ENCODE peak calls at places on chromosomes 4 and X, in five cellular contexts. N is K562, E is upper lobe of left lung, D is GM12878, H is A549. O is an unnamed sample.

GRCh38 chr4:128819082-128819742 is 9.7 kb downstream of the JADE1 start:
- ATAC-seq in N (peak; percentile 48), E (no peak), D (peak; percentile 27), H (no peak), O (no peak)

GRCh38 chrX:24380273-24381036 is 20.0 kb downstream of the SUPT20HL1 start:
- ATAC-seq in N (no peak), E (no peak), D (no peak), H (no peak), O (peak; percentile 43)

GRCh38 chr4:38306482-38307071 is 346.4 kb downstream of the PTTG2 start:
- ATAC-seq in N (no peak), E (no peak), D (peak; percentile 74), H (no peak), O (no peak)

GRCh38 chrX:43861750-43862149 is 20.5 kb downstream of the MAOB start:
- ATAC-seq in N (no peak), E (no peak), D (no peak), H (no peak), O (peak; percentile 66)

GRCh38 chr4:8250167-8250566 is 19.4 kb upstream of the HTRA3 start:
- ATAC-seq in N (no peak), E (no peak), D (no peak), H (no peak), O (no peak)

GRCh38 chrX:70062076-70062475 is at the start of gene OTUD6A:
- ATAC-seq in N (peak; percentile 21), E (no peak), D (no peak), H (no peak), O (no peak)

GRCh38 chr4:47662975-47663374 is 174.9 kb downstream of the CORIN start:
- ATAC-seq in N (peak; percentile 56), E (no peak), D (peak; percentile 45), H (peak; percentile 28), O (no peak)

GRCh38 chrX:19953145-19953544 is 37.7 kb downstream of the BCLAF3 start:
- ATAC-seq in N (no peak), E (no peak), D (peak; percentile 82), H (no peak), O (no peak)

GRCh38 chr4:7971881-7972500 is 32.3 kb upstream of the AFAP1 start:
- ATAC-seq in N (peak; percentile 52), E (peak; percentile 0), D (no peak), H (no peak), O (no peak)

GRCh38 chr4:60812811-60813210 is 387.3 kb upstream of the ADGRL3 start:
- ATAC-seq in N (no peak), E (no peak), D (no peak), H (no peak), O (no peak)

GRCh38 chrX:44705817-44706551 is 137.8 kb upstream of the DUSP21 start:
- ATAC-seq in N (peak; percentile 70), E (no peak), D (no peak), H (peak; percentile 80), O (no peak)

GRCh38 chr4:158535130-158535614 is 13.5 kb downstream of the RXFP1 start:
- ATAC-seq in N (peak; percentile 60), E (no peak), D (peak; percentile 87), H (peak; percentile 27), O (no peak)

GRCh38 chrX:39816871-39817731 is 280.7 kb downstream of the BCOR start:
- ATAC-seq in N (peak; percentile 76), E (no peak), D (peak; percentile 17), H (no peak), O (no peak)

GRCh38 chr4:37392540-37393255 is 148.2 kb downstream of the NWD2 start:
- ATAC-seq in N (no peak), E (no peak), D (peak; percentile 40), H (no peak), O (no peak)

GRCh38 chr4:40046311-40046980 is 10.2 kb upstream of the N4BP2 start:
- ATAC-seq in N (peak; percentile 74), E (peak; percentile 85), D (no peak), H (peak; percentile 97), O (no peak)

GRCh38 chrX:22950278-22951266 is 49.2 kb upstream of the DDX53 start:
- ATAC-seq in N (no peak), E (no peak), D (peak; percentile 59), H (peak; percentile 67), O (no peak)

GRCh38 chrX:130566028-130566683 is 164.4 kb downstream of the RBMX2 start:
- ATAC-seq in N (no peak), E (no peak), D (no peak), H (no peak), O (no peak)

GRCh38 chrX:11346283-11346682 is 53.1 kb downstream of the AMELX start:
- ATAC-seq in N (no peak), E (no peak), D (no peak), H (no peak), O (no peak)

GRCh38 chrX:18934708-18935107 is 49.2 kb downstream of the PHKA2 start:
- ATAC-seq in N (no peak), E (no peak), D (no peak), H (no peak), O (no peak)

DNA sequence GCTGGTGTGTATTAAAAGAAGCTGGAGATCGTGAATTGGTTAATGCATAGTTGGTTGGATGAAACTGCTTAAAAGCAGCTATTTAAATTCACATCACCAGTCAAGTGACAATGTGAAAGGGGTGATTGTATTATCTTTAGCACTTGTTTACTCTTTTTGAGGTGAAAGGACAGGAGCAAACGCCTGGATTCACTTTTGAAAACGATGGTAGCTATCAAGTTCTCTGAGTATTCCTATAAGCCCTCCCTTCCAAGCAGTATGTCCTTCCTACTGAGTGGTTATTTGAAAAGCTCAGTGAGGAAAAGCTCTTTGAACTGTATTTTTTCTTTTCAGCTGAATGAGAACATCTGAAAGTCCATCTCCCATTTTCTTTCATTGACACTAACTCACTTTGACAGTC is 9.0 kb upstream of the CTSO start:
- ATAC-seq in N (no peak), E (no peak), D (no peak), H (no peak), O (no peak)
- TF ChIP-seq EP300 in N (no peak), E (no peak), D (no peak), H (no peak), O (no peak)

GRCh38 chr4:41219421-41219950 is 5.1 kb upstream of the APBB2 start:
- ATAC-seq in N (no peak), E (no peak), D (no peak), H (no peak), O (no peak)
- TF ChIP-seq EP300 in N (no peak), E (no peak), D (no peak), H (no peak), O (no peak)

DNA sequence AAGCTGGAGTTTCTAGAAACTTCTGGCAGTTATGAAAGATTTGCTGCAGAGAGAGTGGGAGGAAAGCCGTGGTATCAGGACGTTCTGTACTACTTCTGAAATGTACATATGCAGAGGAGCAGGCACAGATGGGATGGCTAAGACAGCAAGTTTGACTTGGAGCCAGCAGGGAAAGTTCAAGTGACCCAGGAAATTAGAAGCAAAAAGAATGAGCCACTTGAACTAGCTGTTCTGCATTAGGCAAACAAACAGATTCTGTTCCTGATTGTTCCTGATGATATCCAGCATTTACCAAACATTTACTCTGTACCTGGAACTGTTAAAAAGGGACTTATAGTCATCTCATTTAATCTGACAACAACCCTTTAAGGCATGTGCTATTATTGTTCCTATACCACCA is 41.4 kb upstream of the CXCL13 start:
- ATAC-seq in N (no peak), E (peak; percentile 86), D (no peak), H (no peak), O (peak; percentile 77)
- TF ChIP-seq EP300 in N (no peak), E (peak; percentile 98), D (no peak), H (no peak), O (peak; percentile 81)

DNA sequence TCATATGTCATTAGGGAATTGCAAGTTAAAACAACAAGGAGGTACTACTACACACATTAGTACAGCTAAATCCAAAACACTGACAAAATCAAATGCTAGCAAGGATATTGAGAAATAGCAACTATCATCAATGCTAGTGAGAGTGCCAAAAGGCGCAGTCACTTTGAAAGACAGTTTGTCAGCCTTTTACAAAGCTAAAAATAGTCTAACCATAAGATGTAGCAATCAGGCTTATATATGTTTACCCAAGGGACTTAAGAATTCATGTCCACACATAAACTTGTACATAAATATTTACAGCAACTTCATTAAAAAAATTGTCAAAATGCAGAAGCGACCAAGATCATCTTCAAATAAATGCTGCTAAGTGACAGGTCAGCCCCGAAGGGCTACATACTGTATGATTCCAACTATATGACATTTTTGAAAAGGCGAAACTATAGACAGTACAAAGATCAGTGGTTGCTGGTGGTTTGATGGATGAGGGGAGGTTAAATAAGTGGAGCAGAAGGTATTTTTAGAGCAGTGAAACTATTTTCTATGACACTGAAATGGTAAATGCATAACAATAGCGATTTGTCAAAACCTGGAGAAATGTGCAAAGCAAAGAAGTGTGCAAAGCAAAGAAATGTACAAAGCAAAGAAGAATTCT is 704.8 kb downstream of the ARAP2 start:
- ATAC-seq in N (no peak), E (no peak), D (no peak), H (no peak), O (no peak)
- TF ChIP-seq EP300 in N (no peak), E (no peak), D (no peak), H (no peak), O (no peak)

DNA sequence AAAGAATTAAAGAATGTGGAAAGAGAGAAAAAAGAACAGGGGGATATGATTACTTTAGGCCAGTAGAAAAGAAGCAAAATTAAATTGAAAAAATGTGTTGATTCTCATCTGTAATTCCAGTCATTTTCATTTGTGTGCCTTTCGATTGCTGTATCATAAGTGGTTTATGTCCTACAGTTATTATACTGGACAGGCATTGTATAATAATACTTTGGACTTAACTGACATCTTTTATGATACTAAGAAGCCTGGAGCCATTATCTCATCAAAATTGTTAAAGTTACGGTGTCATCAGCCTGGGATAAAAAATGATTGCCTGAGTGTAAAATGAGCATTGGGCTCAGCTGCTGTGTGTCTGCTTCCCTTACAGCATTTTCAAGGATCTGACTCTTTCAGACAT is 146.2 kb downstream of the SHROOM3 start:
- ATAC-seq in N (no peak), E (no peak), D (no peak), H (no peak), O (no peak)
- TF ChIP-seq EP300 in N (no peak), E (no peak), D (no peak), H (no peak), O (no peak)

GRCh38 chr4:89998350-89999098 is 103.9 kb downstream of the MMRN1 start:
- ATAC-seq in N (no peak), E (no peak), D (no peak), H (no peak), O (no peak)
- TF ChIP-seq EP300 in N (no peak), E (no peak), D (no peak), H (no peak), O (no peak)

GRCh38 chrX:101931494-101932248 is at the start of gene ZMAT1:
- ATAC-seq in N (peak; percentile 96), E (peak; percentile 94), D (peak; percentile 71), H (peak; percentile 95), O (peak; percentile 94)
- TF ChIP-seq EP300 in N (peak; percentile 27), E (no peak), D (no peak), H (no peak), O (no peak)

DNA sequence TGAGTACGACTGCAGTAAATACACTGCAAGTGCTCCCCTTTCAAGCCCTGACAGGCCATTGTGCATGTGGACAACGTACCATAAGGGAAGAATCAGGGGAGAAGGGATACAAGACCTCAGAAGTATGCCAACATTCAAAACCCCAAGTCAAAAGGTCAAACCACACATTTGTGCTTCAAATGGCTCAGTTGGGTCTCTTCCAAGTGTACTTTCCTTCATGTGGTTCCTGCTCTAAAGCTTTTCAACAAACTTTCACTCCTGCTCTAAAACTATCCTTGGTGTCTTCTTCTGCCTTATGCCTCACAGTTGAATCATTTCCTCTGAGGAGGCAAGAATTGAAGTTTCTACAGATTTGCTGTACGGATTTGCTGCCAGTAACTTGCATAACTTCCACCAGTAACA is 305.7 kb upstream of the SLIT2 start:
- ATAC-seq in N (no peak), E (no peak), D (no peak), H (no peak), O (no peak)
- TF ChIP-seq EP300 in N (no peak), E (no peak), D (no peak), H (no peak), O (no peak)